ENCODE peak calls at places on chromosome 1, in six cellular contexts. C is hypothalamus; B is smooth muscle cell of the brain vasculature; P is G401; E is MG63; M is stimulated activated CD4-positive, alpha-beta T cell treated with anti-CD3 and anti-CD28 coated beads, Interleukin-2, amount 100 ng/mL, for 24 hours. D is an unnamed sample.

GRCh38 chr1:53073899-53074311 is 11.9 kb downstream of the PODN start:
- DNase-seq in C (peak; percentile 42), B (no peak), P (no peak), M (no peak), E (no peak), D (no peak)

GRCh38 chr1:22231068-22231593 is 88.2 kb upstream of the WNT4 start:
- DNase-seq in C (no peak), B (no peak), P (no peak), E (no peak), M (no peak), D (no peak)

GRCh38 chr1:219460561-219461511 is 152.1 kb downstream of the ZC3H11B start:
- DNase-seq in P (no peak), C (no peak), B (peak; percentile 6), E (no peak), M (no peak), D (no peak)

GRCh38 chr1:58500036-58500435 is 46.5 kb downstream of the OMA1 start:
- DNase-seq in B (no peak), P (no peak), M (no peak), E (no peak), C (no peak), D (no peak)

GRCh38 chr1:199573047-199573446 is 454.5 kb upstream of the NR5A2 start:
- DNase-seq in P (no peak), M (no peak), C (no peak), E (peak; percentile 23), B (no peak), D (no peak)

GRCh38 chr1:12097321-12097720 is 34.2 kb downstream of the TNFRSF8 start:
- DNase-seq in M (no peak), C (no peak), E (no peak), P (no peak), B (no peak), D (no peak)

GRCh38 chr1:187790724-187791123 is 962.0 kb downstream of the PLA2G4A start:
- DNase-seq in C (no peak), E (no peak), P (no peak), M (no peak), B (no peak), D (no peak)

GRCh38 chr1:243559575-243560172 is 290.4 kb downstream of the AKT3 start:
- DNase-seq in B (no peak), M (no peak), P (peak; percentile 53), C (no peak), E (no peak), D (no peak)

GRCh38 chr1:4203501-4203900 is 303.4 kb upstream of the C1orf174 start:
- DNase-seq in M (no peak), B (no peak), C (no peak), P (no peak), E (no peak), D (no peak)

GRCh38 chr1:24694380-24694843 is 50.8 kb upstream of the CLIC4 start:
- DNase-seq in C (no peak), B (no peak), E (no peak), M (no peak), P (no peak), D (peak; percentile 58)

GRCh38 chr1:24696033-24696755 is 49.1 kb upstream of the CLIC4 start:
- DNase-seq in M (no peak), C (no peak), B (no peak), P (no peak), E (no peak), D (no peak)

GRCh38 chr1:41574842-41575241 is 90.4 kb upstream of the EDN2 start:
- DNase-seq in E (no peak), C (no peak), M (no peak), B (no peak), P (no peak), D (no peak)

GRCh38 chr1:29354511-29355098 is 118.3 kb downstream of the PTPRU start:
- DNase-seq in B (no peak), P (no peak), E (no peak), C (no peak), M (no peak), D (no peak)

GRCh38 chr1:19421365-19421764 is 64.0 kb downstream of the CAPZB start:
- DNase-seq in M (no peak), B (no peak), C (no peak), E (no peak), P (no peak), D (no peak)

GRCh38 chr1:2611034-2611501 is 21.7 kb downstream of the MMEL1 start:
- DNase-seq in M (peak; percentile 54), P (no peak), C (no peak), B (peak; percentile 21), E (no peak), D (peak; percentile 38)

GRCh38 chr1:8858112-8858668 is 20.3 kb downstream of the ENO1 start:
- DNase-seq in C (no peak), M (no peak), P (no peak), E (peak; percentile 37), B (no peak), D (peak; percentile 87)

GRCh38 chr1:118360817-118361216 is 175.8 kb upstream of the SPAG17 start:
- DNase-seq in P (no peak), C (no peak), E (no peak), B (peak; percentile 1), M (no peak), D (peak; percentile 30)